ENCODE peak calls at places on chromosome 14, in nine cellular contexts. Y is A549, V is transverse colon, L is suprapubic skin, P is thyroid gland, E is IMR-90, C is Peyer's patch, U is esophagus squamous epithelium, M is tibial nerve. B is an unnamed sample.

GRCh38 chr14:71328183-71328582 is 420.9 kb downstream of the PCNX1 start:
- DNase-seq in Y (no peak), V (no peak), L (no peak), P (no peak), E (no peak), C (no peak), U (no peak), M (no peak), B (no peak)

GRCh38 chr14:60657609-60657983 is 8.3 kb upstream of the SIX1 start:
- DNase-seq in Y (no peak), V (no peak), L (no peak), P (no peak), E (no peak), C (no peak), U (no peak), M (no peak), B (no peak)

GRCh38 chr14:99527026-99527425 is 45.8 kb downstream of the CCNK start:
- DNase-seq in Y (no peak), V (no peak), L (no peak), P (peak; percentile 77), E (no peak), C (no peak), U (no peak), M (no peak), B (no peak)

GRCh38 chr14:59630281-59630963 is 53.8 kb upstream of the CCDC175 start:
- DNase-seq in Y (no peak), V (no peak), L (no peak), P (peak; percentile 9), E (no peak), C (no peak), U (no peak), M (no peak), B (peak; percentile 4)

GRCh38 chr14:102226356-102227125 is 78.4 kb downstream of the MOK start:
- DNase-seq in Y (no peak), V (no peak), L (no peak), P (no peak), E (no peak), C (no peak), U (no peak), M (no peak), B (no peak)

GRCh38 chr14:90580381-90581335 is 183.8 kb downstream of the CALM1 start:
- DNase-seq in Y (no peak), V (no peak), L (no peak), P (no peak), E (peak; percentile 14), C (no peak), U (no peak), M (no peak), B (no peak)

GRCh38 chr14:61051046-61051445 is 70.0 kb downstream of the SLC38A6 start:
- DNase-seq in Y (no peak), V (no peak), L (no peak), P (peak; percentile 5), E (peak; percentile 10), C (no peak), U (no peak), M (peak; percentile 22), B (no peak)

GRCh38 chr14:67934087-67934486 is 114.5 kb downstream of the RAD51B start:
- DNase-seq in Y (peak; percentile 89), V (peak; percentile 18), L (no peak), P (peak; percentile 28), E (peak; percentile 85), C (no peak), U (no peak), M (peak; percentile 54), B (peak; percentile 34)

GRCh38 chr14:96586056-96586455 is 83.9 kb downstream of the PAPOLA start:
- DNase-seq in Y (no peak), V (no peak), L (no peak), P (no peak), E (no peak), C (peak; percentile 3), U (no peak), M (no peak), B (no peak)

GRCh38 chr14:25431211-25432076 is 381.5 kb upstream of the STXBP6 start:
- DNase-seq in Y (peak; percentile 50), V (peak; percentile 19), L (no peak), P (no peak), E (no peak), C (no peak), U (no peak), M (peak; percentile 9), B (peak; percentile 4)

GRCh38 chr14:102777711-102778615 is 714 bp downstream of the TRAF3 start:
- DNase-seq in Y (no peak), V (peak; percentile 26), L (no peak), P (peak; percentile 26), E (peak; percentile 47), C (no peak), U (no peak), M (no peak), B (no peak)

GRCh38 chr14:22926316-22926715 is 2.9 kb downstream of the PRMT5 start:
- DNase-seq in Y (peak; percentile 27), V (peak; percentile 48), L (no peak), P (no peak), E (peak; percentile 20), C (no peak), U (no peak), M (no peak), B (no peak)

GRCh38 chr14:94451091-94451751 is 1.4 kb downstream of the SERPINA11 start:
- DNase-seq in Y (no peak), V (no peak), L (no peak), P (no peak), E (no peak), C (no peak), U (no peak), M (no peak), B (no peak)

GRCh38 chr14:58637040-58637390 is 747 bp upstream of the DACT1 start:
- DNase-seq in Y (peak; percentile 50), V (peak; percentile 62), L (peak; percentile 81), P (peak; percentile 40), E (peak; percentile 94), C (no peak), U (no peak), M (peak; percentile 35), B (peak; percentile 41)

GRCh38 chr14:55731247-55731872 is 151.4 kb downstream of the KTN1 start:
- DNase-seq in Y (no peak), V (no peak), L (no peak), P (no peak), E (no peak), C (no peak), U (no peak), M (no peak), B (no peak)

GRCh38 chr14:100694579-100695422 is 31.9 kb upstream of the DLK1 start:
- DNase-seq in Y (no peak), V (no peak), L (no peak), P (no peak), E (no peak), C (no peak), U (no peak), M (no peak), B (no peak)

GRCh38 chr14:99361596-99362220 is 89.7 kb upstream of the BCL11B start:
- DNase-seq in Y (no peak), V (no peak), L (no peak), P (no peak), E (no peak), C (no peak), U (no peak), M (no peak), B (no peak)

GRCh38 chr14:28896337-28896736 is 129.8 kb downstream of the FOXG1 start:
- DNase-seq in Y (no peak), V (no peak), L (no peak), P (no peak), E (no peak), C (no peak), U (no peak), M (no peak), B (no peak)

GRCh38 chr14:23025181-23025788 is 9.4 kb downstream of the PSMB5 start:
- DNase-seq in Y (no peak), V (no peak), L (no peak), P (no peak), E (no peak), C (no peak), U (no peak), M (no peak), B (no peak)

GRCh38 chr14:65195042-65195719 is 92.9 kb upstream of the MAX start:
- DNase-seq in Y (no peak), V (no peak), L (no peak), P (no peak), E (no peak), C (no peak), U (no peak), M (no peak), B (no peak)
- TF ChIP-seq POLR2A in Y (no peak), V (no peak), L (no peak), P (no peak), E (no peak), C (no peak), U (no peak), M (no peak), B (no peak)

GRCh38 chr14:74238974-74239847 is at the start of gene VSX2:
- DNase-seq in Y (no peak), V (no peak), L (no peak), P (no peak), E (no peak), C (no peak), U (no peak), M (no peak), B (no peak)
- H3K4me3 ChIP-seq in Y (no peak within 1 kb of the TSS), V (peak within 1 kb of the TSS; percentile 26), L (peak within 1 kb of the TSS; percentile 33), P (no peak within 1 kb of the TSS), E (no peak within 1 kb of the TSS), C (peak within 1 kb of the TSS; percentile 29), U (no peak within 1 kb of the TSS), M (no peak within 1 kb of the TSS), B (no peak within 1 kb of the TSS)

GRCh38 chr14:105944632-105945610 is 418.5 kb downstream of the TMEM121 start:
- DNase-seq in Y (peak; percentile 70), V (peak; percentile 77), L (peak; percentile 27), P (peak; percentile 85), E (no peak), C (peak; percentile 71), U (no peak), M (peak; percentile 54), B (peak; percentile 60)

GRCh38 chr14:105941226-105942166 is 415.1 kb downstream of the TMEM121 start:
- DNase-seq in Y (no peak), V (no peak), L (no peak), P (no peak), E (no peak), C (no peak), U (no peak), M (no peak), B (no peak)

GRCh38 chr14:105947599-105947998 is 421.2 kb downstream of the TMEM121 start:
- DNase-seq in Y (no peak), V (no peak), L (no peak), P (no peak), E (no peak), C (no peak), U (no peak), M (no peak), B (no peak)

GRCh38 chr14:105943973-105944602 is 417.7 kb downstream of the TMEM121 start:
- DNase-seq in Y (no peak), V (no peak), L (no peak), P (no peak), E (no peak), C (no peak), U (no peak), M (no peak), B (no peak)

GRCh38 chr14:105945891-105946290 is 419.5 kb downstream of the TMEM121 start:
- DNase-seq in Y (peak; percentile 8), V (no peak), L (peak; percentile 25), P (no peak), E (no peak), C (no peak), U (no peak), M (no peak), B (peak; percentile 90)
- TF ChIP-seq CTCF in Y (peak; percentile 19), V (no peak), L (no peak), P (no peak), E (no peak), C (no peak), U (no peak), M (no peak), B (peak; percentile 44)

GRCh38 chr14:104680806-104681688 is 8.4 kb upstream of the INF2 start:
- DNase-seq in Y (peak; percentile 86), V (peak; percentile 77), L (peak; percentile 75), P (no peak), E (peak; percentile 85), C (peak; percentile 83), U (no peak), M (no peak), B (peak; percentile 87)
- TF ChIP-seq POLR2A in Y (peak; percentile 30), V (peak; percentile 20), L (no peak), P (no peak), E (peak; percentile 49), C (peak; percentile 45), U (no peak), M (no peak), B (peak; percentile 22)

B was measured in body of pancreas.